ENCODE peak calls at places on chromosomes 4 and X, in four cellular contexts. One of them, this sample, is unnamed. For H3K79me1, the result is how much of the 10 kb centered on the place peaks cover.

GRCh38 chrX:97858592-97858991 is 974.9 kb downstream of the RPA4 start:
- DNase-seq in mesendoderm: no peak
- DNase-seq in IMR-90: peak
- DNase-seq in H1: no peak
- DNase-seq in this sample: no peak

GRCh38 chr4:107035711-107036601 is at the start of gene DKK2:
- DNase-seq in mesendoderm: peak
- DNase-seq in IMR-90: peak
- DNase-seq in H1: peak
- DNase-seq in this sample: peak

GRCh38 chr4:17708992-17709759 is 72.2 kb downstream of the FAM184B start:
- DNase-seq in mesendoderm: no peak
- DNase-seq in IMR-90: no peak
- DNase-seq in H1: peak
- DNase-seq in this sample: peak

GRCh38 chr4:55080174-55080865 is 45.1 kb downstream of the KDR start:
- DNase-seq in mesendoderm: peak
- DNase-seq in IMR-90: no peak
- DNase-seq in H1: no peak
- DNase-seq in this sample: no peak

GRCh38 chrX:22974616-22975015 is 25.1 kb upstream of the DDX53 start:
- DNase-seq in mesendoderm: no peak
- DNase-seq in IMR-90: no peak
- DNase-seq in H1: no peak
- DNase-seq in this sample: no peak

GRCh38 chr4:103158760-103159159 is 39.4 kb downstream of the CENPE start:
- DNase-seq in mesendoderm: no peak
- DNase-seq in IMR-90: no peak
- DNase-seq in H1: no peak
- DNase-seq in this sample: no peak

GRCh38 chr4:147591048-147591577 is 26.1 kb upstream of the TMEM184C start:
- DNase-seq in mesendoderm: no peak
- DNase-seq in IMR-90: peak
- DNase-seq in H1: no peak
- DNase-seq in this sample: no peak

GRCh38 chr4:92636038-92636825 is 332.5 kb downstream of the GRID2 start:
- DNase-seq in mesendoderm: peak
- DNase-seq in IMR-90: no peak
- DNase-seq in H1: no peak
- DNase-seq in this sample: no peak

GRCh38 chr4:18798123-18798522 is 776.6 kb upstream of the LCORL start:
- DNase-seq in mesendoderm: no peak
- DNase-seq in IMR-90: no peak
- DNase-seq in H1: no peak
- DNase-seq in this sample: no peak

GRCh38 chrX:77900688-77901087 is 1.4 kb downstream of the COX7B start:
- DNase-seq in mesendoderm: no peak
- DNase-seq in IMR-90: no peak
- DNase-seq in H1: no peak
- DNase-seq in this sample: no peak

GRCh38 chr4:86670739-86671138 is 76.6 kb downstream of the PTPN13 start:
- DNase-seq in mesendoderm: no peak
- DNase-seq in IMR-90: peak
- DNase-seq in H1: no peak
- DNase-seq in this sample: no peak

GRCh38 chr4:34363842-34364241 is 1880.5 kb downstream of the ARAP2 start:
- DNase-seq in mesendoderm: no peak
- DNase-seq in IMR-90: no peak
- DNase-seq in H1: no peak
- DNase-seq in this sample: no peak

GRCh38 chrX:53211391-53211978 is 13.5 kb downstream of the KDM5C start:
- DNase-seq in mesendoderm: no peak
- DNase-seq in IMR-90: peak
- DNase-seq in H1: no peak
- DNase-seq in this sample: no peak

GRCh38 chrX:17377795-17378194 is 2.8 kb downstream of the NHS start:
- DNase-seq in mesendoderm: peak
- DNase-seq in IMR-90: no peak
- DNase-seq in H1: no peak
- DNase-seq in this sample: no peak

GRCh38 chr4:186688150-186688943 is 35.3 kb downstream of the FAT1 start:
- DNase-seq in mesendoderm: peak
- DNase-seq in IMR-90: no peak
- DNase-seq in H1: peak
- DNase-seq in this sample: peak

GRCh38 chr4:109444182-109444844 is 10.7 kb downstream of the SEC24B start:
- DNase-seq in mesendoderm: no peak
- DNase-seq in IMR-90: no peak
- DNase-seq in H1: no peak
- DNase-seq in this sample: no peak

GRCh38 chr4:17769406-17770174 is 11.8 kb downstream of the FAM184B start:
- DNase-seq in mesendoderm: no peak
- DNase-seq in IMR-90: no peak
- DNase-seq in H1: no peak
- DNase-seq in this sample: no peak

GRCh38 chr4:130309221-130309620 is 1213.3 kb downstream of the C4orf33 start:
- DNase-seq in mesendoderm: no peak
- DNase-seq in IMR-90: no peak
- DNase-seq in H1: no peak
- DNase-seq in this sample: no peak

GRCh38 chr4:138003248-138003647 is 238.9 kb downstream of the SLC7A11 start:
- DNase-seq in mesendoderm: no peak
- DNase-seq in IMR-90: peak
- DNase-seq in H1: no peak
- DNase-seq in this sample: no peak

DNA sequence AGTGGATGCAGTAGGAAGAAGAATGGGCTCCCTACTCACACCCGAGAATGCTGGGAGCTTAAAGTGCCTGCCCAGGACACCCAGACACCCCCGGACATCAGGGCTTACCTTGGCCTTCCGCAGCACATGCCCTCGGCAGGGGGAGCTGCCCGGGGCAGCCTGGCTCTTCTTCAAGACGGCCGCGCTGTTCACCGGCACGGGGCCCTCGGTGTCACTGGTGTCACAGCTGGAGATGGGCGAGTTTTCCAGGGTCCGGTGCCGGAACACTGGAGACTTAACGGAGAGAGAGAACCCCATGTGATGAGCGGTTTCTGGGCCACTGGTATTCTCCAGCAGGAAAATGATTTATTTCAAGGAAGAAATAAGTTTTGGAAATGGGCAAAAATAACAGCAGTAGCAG is 170.9 kb downstream of the AFAP1 start:
- DNase-seq in mesendoderm: no peak
- DNase-seq in IMR-90: no peak
- DNase-seq in H1: no peak
- DNase-seq in this sample: no peak
- H3K79me1 ChIP-seq in mesendoderm: under half
- H3K79me1 ChIP-seq in IMR-90: under half
- H3K79me1 ChIP-seq in H1: under half
- H3K79me1 ChIP-seq in this sample: under half

GRCh38 chr4:25467843-25468242 is 90.8 kb downstream of the ANAPC4 start:
- DNase-seq in mesendoderm: no peak
- DNase-seq in IMR-90: no peak
- DNase-seq in H1: no peak
- DNase-seq in this sample: no peak
- H3K56ac ChIP-seq in mesendoderm: no peak
- H3K56ac ChIP-seq in IMR-90: no peak
- H3K56ac ChIP-seq in H1: no peak
- H3K56ac ChIP-seq in this sample: no peak

DNA sequence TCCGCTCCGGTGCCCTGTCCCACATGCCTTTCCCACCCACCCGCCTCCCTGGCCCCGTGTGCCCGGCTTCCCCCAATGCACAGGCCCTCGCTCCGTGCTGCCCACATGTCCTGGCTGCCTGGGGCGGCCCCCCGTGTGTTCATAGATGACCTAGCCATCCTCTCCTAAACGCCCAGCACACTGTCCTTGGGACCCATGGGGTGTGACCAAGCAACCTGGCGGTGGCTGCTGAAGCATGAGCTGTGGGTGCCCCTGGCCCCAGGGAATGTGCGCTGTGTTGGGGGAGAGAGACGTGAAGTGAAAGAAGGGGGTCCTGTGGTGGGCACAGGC is 28.3 kb downstream of the MAEA start:
- DNase-seq in mesendoderm: no peak
- DNase-seq in IMR-90: no peak
- DNase-seq in H1: no peak
- DNase-seq in this sample: no peak
- H3K79me1 ChIP-seq in mesendoderm: under half
- H3K79me1 ChIP-seq in IMR-90: under half
- H3K79me1 ChIP-seq in H1: under half
- H3K79me1 ChIP-seq in this sample: under half

GRCh38 chr4:28490669-28491068 is 1630.0 kb downstream of the STIM2 start:
- DNase-seq in mesendoderm: peak
- DNase-seq in IMR-90: peak
- DNase-seq in H1: no peak
- DNase-seq in this sample: no peak
- H3K56ac ChIP-seq in mesendoderm: no peak
- H3K56ac ChIP-seq in IMR-90: no peak
- H3K56ac ChIP-seq in H1: no peak
- H3K56ac ChIP-seq in this sample: peak

GRCh38 chr4:3318561-3319021 is 25.8 kb downstream of the RGS12 start:
- DNase-seq in mesendoderm: peak
- DNase-seq in IMR-90: no peak
- DNase-seq in H1: peak
- DNase-seq in this sample: peak

GRCh38 chr4:3322059-3322550 is 29.3 kb downstream of the RGS12 start:
- DNase-seq in mesendoderm: no peak
- DNase-seq in IMR-90: peak
- DNase-seq in H1: no peak
- DNase-seq in this sample: no peak

GRCh38 chr4:3320361-3321023 is 27.7 kb downstream of the RGS12 start:
- DNase-seq in mesendoderm: no peak
- DNase-seq in IMR-90: no peak
- DNase-seq in H1: no peak
- DNase-seq in this sample: peak

GRCh38 chr4:3323071-3323481 is 30.3 kb downstream of the RGS12 start:
- DNase-seq in mesendoderm: no peak
- DNase-seq in IMR-90: no peak
- DNase-seq in H1: no peak
- DNase-seq in this sample: no peak

DNA sequence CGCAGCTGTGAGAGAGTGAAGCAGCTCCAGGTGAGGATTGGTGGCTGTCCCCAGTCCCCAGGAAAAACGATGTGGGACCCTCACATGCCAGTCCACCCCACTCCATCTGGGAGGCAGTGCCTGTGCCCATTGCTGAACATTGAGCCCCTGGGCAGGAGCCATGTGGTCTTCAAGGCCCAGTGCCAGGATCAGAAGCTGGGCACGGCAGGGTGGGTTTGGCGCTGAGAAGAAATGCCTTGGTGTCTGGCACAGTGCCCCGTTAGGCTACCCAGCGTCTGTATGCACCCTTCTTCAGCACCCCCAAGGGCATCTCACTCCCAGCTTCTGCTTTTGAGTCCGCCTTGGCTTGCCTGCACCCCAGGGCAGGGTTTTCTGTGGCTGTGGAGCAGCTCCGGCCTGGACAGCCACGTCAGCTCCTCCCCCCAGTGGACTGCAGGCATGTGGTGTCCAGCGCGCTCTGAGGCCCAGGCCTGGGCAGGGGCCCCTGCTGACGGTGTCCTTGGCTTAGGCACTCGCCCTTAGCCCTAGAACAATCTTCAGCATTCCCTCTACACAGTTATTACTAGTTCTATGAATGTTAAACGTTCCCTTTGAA is 28.6 kb downstream of the RGS12 start:
- DNase-seq in mesendoderm: no peak
- DNase-seq in IMR-90: no peak
- DNase-seq in H1: no peak
- DNase-seq in this sample: no peak
- H3K79me1 ChIP-seq in mesendoderm: under half
- H3K79me1 ChIP-seq in IMR-90: under half
- H3K79me1 ChIP-seq in H1: under half
- H3K79me1 ChIP-seq in this sample: under half

DNA sequence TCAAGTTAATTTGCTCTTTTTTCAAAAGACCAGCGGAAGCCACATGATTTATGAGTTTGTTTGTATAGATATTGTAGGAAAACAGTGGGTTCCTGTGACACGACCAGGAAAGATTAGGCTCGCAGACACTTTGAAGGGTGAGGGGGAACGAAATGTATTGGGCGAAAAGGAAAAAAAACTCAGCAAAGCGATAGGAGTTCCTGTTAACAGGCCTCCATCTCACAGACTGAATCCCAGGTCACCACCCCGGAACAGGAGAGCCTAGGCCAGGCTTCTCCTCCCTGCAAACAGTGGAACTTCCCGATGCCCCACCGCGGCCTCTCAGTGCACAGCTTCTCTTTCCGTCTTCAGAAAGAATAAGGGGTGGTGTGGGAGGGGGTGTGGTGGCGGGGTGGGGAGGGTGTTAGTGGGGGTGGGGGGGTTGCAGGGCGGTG is 181.8 kb upstream of the GPRIN3 start:
- DNase-seq in mesendoderm: peak
- DNase-seq in IMR-90: no peak
- DNase-seq in H1: no peak
- DNase-seq in this sample: peak
- H3K56ac ChIP-seq in mesendoderm: no peak
- H3K56ac ChIP-seq in IMR-90: no peak
- H3K56ac ChIP-seq in H1: no peak
- H3K56ac ChIP-seq in this sample: no peak

DNA sequence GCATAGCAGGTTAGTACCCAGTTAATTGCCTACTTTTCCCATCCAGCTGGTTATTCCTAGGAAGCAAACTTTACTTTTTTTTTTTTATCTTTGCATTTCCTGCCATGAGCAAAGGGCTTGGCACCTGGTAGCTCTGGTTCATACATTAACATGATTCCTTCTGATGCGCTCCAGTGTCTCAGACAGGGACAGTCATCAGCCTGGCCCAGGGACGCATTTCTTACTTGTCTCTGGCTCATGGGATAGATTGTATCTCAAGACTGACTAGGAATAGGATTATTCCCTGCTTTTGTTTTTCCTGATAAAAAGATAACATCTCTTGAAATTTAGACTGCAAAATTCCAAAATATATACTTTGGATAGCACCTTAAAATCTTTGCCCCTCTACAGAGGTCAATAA is 571.5 kb upstream of the TENM3 start:
- DNase-seq in mesendoderm: no peak
- DNase-seq in IMR-90: no peak
- DNase-seq in H1: no peak
- DNase-seq in this sample: no peak
- H3K79me1 ChIP-seq in mesendoderm: under half
- H3K79me1 ChIP-seq in IMR-90: under half
- H3K79me1 ChIP-seq in H1: under half
- H3K79me1 ChIP-seq in this sample: under half

DNA sequence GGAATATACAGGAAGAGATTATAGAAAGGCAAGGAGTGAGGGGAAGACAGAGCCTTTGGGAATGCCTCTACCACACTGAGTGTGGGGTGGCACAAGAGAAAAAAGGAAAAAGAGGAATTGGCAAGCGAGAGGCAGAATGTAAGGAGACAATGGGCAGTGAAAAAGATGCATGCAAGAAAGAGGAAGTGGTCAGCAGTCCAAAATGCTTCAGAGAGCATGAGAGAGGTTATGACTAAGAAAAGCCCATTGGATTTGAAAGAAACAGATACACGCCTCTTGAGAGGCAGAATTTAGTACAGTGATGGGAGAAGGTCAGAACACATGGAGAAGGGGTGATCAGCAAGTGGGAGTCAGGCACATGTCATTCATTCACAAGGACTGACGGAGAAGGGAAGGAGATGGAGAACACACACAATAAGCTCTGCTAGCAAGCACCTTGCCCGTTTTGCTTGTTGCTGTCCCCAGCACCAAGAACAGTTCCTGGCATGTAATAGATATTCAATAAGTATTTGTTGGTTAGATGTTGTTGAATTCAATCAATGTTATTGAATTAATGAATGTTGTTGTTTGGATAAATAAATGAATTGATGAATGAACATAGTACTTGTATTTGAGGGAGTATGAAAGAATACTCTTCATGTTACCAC is 6.3 kb downstream of the DCHS2 start:
- DNase-seq in mesendoderm: no peak
- DNase-seq in IMR-90: no peak
- DNase-seq in H1: no peak
- DNase-seq in this sample: no peak
- H3K56ac ChIP-seq in mesendoderm: no peak
- H3K56ac ChIP-seq in IMR-90: no peak
- H3K56ac ChIP-seq in H1: no peak
- H3K56ac ChIP-seq in this sample: no peak